ENCODE peak calls at places on chromosomes 7 and 10, in nine cellular contexts. O is activated naive CD4-positive, alpha-beta T cell treated with Interleukin-2 at 50 U/mL for 16 hours; V is caudate nucleus; Q is HuH-7; B is stimulated activated CD4-positive, alpha-beta T cell treated with anti-CD3 and anti-CD28 coated beads, Interleukin-1b, Interleukin-23, amount 100 ng/mL, for 48 hours; G is heart right ventricle; Y is ELR; M is neural crest cell; K is kidney glomerular epithelial cell. H is an unnamed sample.

GRCh38 chr10:113175176-113175575 is 225.1 kb downstream of the TCF7L2 start:
- DNase-seq in Q (no peak), V (no peak), K (no peak), M (no peak), O (no peak), Y (no peak), B (no peak), G (no peak), H (no peak)

GRCh38 chr7:19489162-19489820 is 219.5 kb downstream of the POLR1F start:
- DNase-seq in M (no peak), Y (no peak), O (no peak), B (no peak), V (no peak), K (no peak), Q (no peak), G (no peak), H (no peak)

GRCh38 chr10:131979821-131980270 is 1.9 kb downstream of the BNIP3 start:
- DNase-seq in Y (peak; percentile 50), K (no peak), M (no peak), Q (peak; percentile 53), O (no peak), V (no peak), G (peak; percentile 57), B (no peak), H (peak; percentile 62)

GRCh38 chr7:135385209-135385608 is 124.7 kb downstream of the CNOT4 start:
- DNase-seq in V (no peak), Y (no peak), G (peak; percentile 14), O (no peak), K (peak; percentile 62), M (no peak), B (no peak), Q (no peak), H (no peak)

GRCh38 chr7:114931656-114932011 is 9.7 kb downstream of the MDFIC start:
- DNase-seq in K (no peak), M (no peak), Y (no peak), V (no peak), G (no peak), Q (no peak), B (peak; percentile 45), O (peak; percentile 53), H (no peak)

GRCh38 chr7:2106920-2107319 is 125.8 kb downstream of the MAD1L1 start:
- DNase-seq in O (no peak), Y (peak; percentile 62), B (no peak), Q (no peak), V (no peak), K (no peak), G (peak; percentile 53), M (no peak), H (peak; percentile 61)

GRCh38 chr10:21318768-21319167 is 206.7 kb downstream of the SKIDA1 start:
- DNase-seq in K (no peak), V (no peak), B (no peak), Y (peak; percentile 34), O (no peak), G (peak; percentile 46), Q (no peak), M (no peak), H (no peak)

GRCh38 chr10:1308415-1308814 is 252.2 kb downstream of the WDR37 start:
- DNase-seq in Y (no peak), K (no peak), Q (no peak), G (no peak), M (no peak), O (no peak), V (no peak), B (no peak), H (no peak)

GRCh38 chr10:89167915-89168314 is 39.2 kb downstream of the CH25H start:
- DNase-seq in Y (no peak), K (no peak), B (no peak), O (no peak), V (no peak), Q (no peak), G (no peak), M (no peak), H (no peak)

GRCh38 chr7:43385856-43386255 is 197.1 kb upstream of the STK17A start:
- DNase-seq in M (no peak), Y (peak; percentile 32), K (no peak), G (no peak), B (peak; percentile 42), O (no peak), V (no peak), Q (no peak), H (no peak)

GRCh38 chr7:130329466-130329865 is 15.2 kb upstream of the CPA5 start:
- DNase-seq in O (no peak), K (no peak), V (no peak), G (no peak), Y (no peak), Q (no peak), M (no peak), B (no peak), H (no peak)

GRCh38 chr10:16777473-16778370 is 39.5 kb downstream of the RSU1 start:
- DNase-seq in G (peak; percentile 69), K (peak; percentile 62), M (peak; percentile 4), Y (peak; percentile 70), V (no peak), O (no peak), B (no peak), Q (peak; percentile 68), H (no peak)

GRCh38 chr7:121937224-121937623 is 64.3 kb downstream of the PTPRZ1 start:
- DNase-seq in V (no peak), G (no peak), K (no peak), Y (no peak), Q (no peak), B (no peak), O (no peak), M (no peak), H (no peak)

GRCh38 chr10:11849272-11849671 is 26.1 kb downstream of the PROSER2 start:
- DNase-seq in V (no peak), M (no peak), B (no peak), Q (no peak), G (no peak), K (no peak), Y (no peak), O (no peak), H (no peak)

GRCh38 chr10:11875499-11876281 is 52.5 kb downstream of the PROSER2 start:
- DNase-seq in M (no peak), Y (peak; percentile 97), B (no peak), O (no peak), G (peak; percentile 72), K (peak; percentile 88), Q (peak; percentile 99), V (no peak), H (peak; percentile 82)

GRCh38 chr7:94266278-94266677 is 128.4 kb upstream of the COL1A2 start:
- DNase-seq in B (no peak), O (no peak), K (no peak), Q (no peak), V (no peak), Y (no peak), M (no peak), G (peak; percentile 7), H (no peak)

GRCh38 chr7:80278737-80279136 is 144.1 kb downstream of the GNAI1 start:
- DNase-seq in Y (no peak), O (no peak), V (no peak), K (peak; percentile 28), G (no peak), B (no peak), Q (no peak), M (no peak), H (no peak)

GRCh38 chr10:18514537-18514936 is 136.8 kb downstream of the NSUN6 start:
- DNase-seq in Y (no peak), B (no peak), G (no peak), Q (no peak), K (no peak), V (no peak), M (no peak), O (no peak), H (no peak)

GRCh38 chr7:106177295-106177690 is 65.2 kb upstream of the SYPL1 start:
- DNase-seq in K (no peak), O (no peak), M (no peak), B (no peak), G (no peak), Q (no peak), V (no peak), Y (no peak), H (no peak)

GRCh38 chr7:88546808-88547207 is 212.7 kb upstream of the ZNF804B start:
- DNase-seq in K (peak; percentile 3), M (no peak), G (no peak), Y (peak; percentile 2), O (no peak), V (no peak), Q (peak; percentile 22), B (peak; percentile 7), H (no peak)